ENCODE peak calls at places on chromosomes 16 and 17, in eight cellular contexts. A is A549; K is RWPE1; H is activated CD4-positive, alpha-beta T cell treated with anti-CD3 and anti-CD28 coated beads, Interleukin-2, amount 50 U/mL, for 24 hours; Y is stimulated activated CD4-positive, alpha-beta T cell treated with anti-CD3 and anti-CD28 coated beads, Interleukin-4, amount 100 ng/mL, for 24 hours; M is DMS153; W is NCI-H524; U is ovary. Z is an unnamed sample.

GRCh38 chr16:84840687-84841627 is 21.2 kb downstream of the CRISPLD2 start:
- DNase-seq in A (no peak), K (no peak), H (no peak), Y (no peak), M (no peak), W (no peak), U (no peak), Z (no peak)

GRCh38 chr17:7018331-7018964 is 4.4 kb upstream of the BCL6B start:
- DNase-seq in A (no peak), K (no peak), H (no peak), Y (no peak), M (no peak), W (no peak), U (peak), Z (no peak)

GRCh38 chr16:5010576-5011329 is 23.0 kb downstream of the NAGPA start:
- DNase-seq in A (no peak), K (no peak), H (no peak), Y (no peak), M (no peak), W (no peak), U (no peak), Z (peak)

GRCh38 chr17:6456914-6457687 is 12.8 kb downstream of the PIMREG start:
- DNase-seq in A (peak), K (peak), H (no peak), Y (no peak), M (peak), W (no peak), U (peak), Z (no peak)

GRCh38 chr17:4796550-4796915 is 569 bp downstream of the PSMB6 start:
- DNase-seq in A (peak), K (peak), H (no peak), Y (peak), M (no peak), W (no peak), U (no peak), Z (peak)

GRCh38 chr17:49076575-49077384 is 55.8 kb upstream of the B4GALNT2 start:
- DNase-seq in A (peak), K (no peak), H (no peak), Y (no peak), M (no peak), W (no peak), U (no peak), Z (no peak)

GRCh38 chr17:27319536-27320221 is 25.8 kb downstream of the WSB1 start:
- DNase-seq in A (no peak), K (no peak), H (no peak), Y (no peak), M (peak), W (peak), U (peak), Z (peak)

GRCh38 chr16:73060948-73061495 is 13.1 kb upstream of the ZFHX3 start:
- DNase-seq in A (no peak), K (no peak), H (no peak), Y (no peak), M (no peak), W (no peak), U (no peak), Z (no peak)

GRCh38 chr16:30527635-30528178 is 1.3 kb upstream of the ZNF768 start:
- DNase-seq in A (no peak), K (peak), H (no peak), Y (no peak), M (no peak), W (no peak), U (no peak), Z (no peak)

GRCh38 chr16:24670623-24671454 is 58.6 kb upstream of the TNRC6A start:
- DNase-seq in A (peak), K (no peak), H (no peak), Y (no peak), M (peak), W (peak), U (peak), Z (peak)

GRCh38 chr17:61384384-61385090 is 15.1 kb upstream of the TBX2 start:
- DNase-seq in A (no peak), K (no peak), H (no peak), Y (no peak), M (no peak), W (no peak), U (no peak), Z (no peak)

GRCh38 chr16:56625140-56625942 is at the start of gene MT1E:
- DNase-seq in A (no peak), K (peak), H (peak), Y (peak), M (peak), W (no peak), U (peak), Z (no peak)

GRCh38 chr17:67574658-67575293 is 143.0 kb upstream of the NOL11 start:
- DNase-seq in A (no peak), K (no peak), H (no peak), Y (no peak), M (no peak), W (no peak), U (no peak), Z (no peak)

GRCh38 chr17:72954595-72954994 is 137.9 kb downstream of the SLC39A11 start:
- DNase-seq in A (no peak), K (no peak), H (no peak), Y (no peak), M (no peak), W (no peak), U (no peak), Z (no peak)

Z was measured in D341Med.